ENCODE peak calls at places on chromosomes 4 and X, in six cellular contexts. One of them, this sample, is unnamed.

GRCh38 chrX:129577877-129578276 is 37.8 kb downstream of the OCRL start:
- DNase-seq in aorta: no peak
- DNase-seq in pancreas: no peak
- DNase-seq in fibroblast of lung: no peak
- DNase-seq in SK-N-SH: no peak
- DNase-seq in putamen: no peak
- DNase-seq in this sample: no peak

GRCh38 chr4:75630174-75630931 is at the start of gene CDKL2:
- DNase-seq in aorta: peak
- DNase-seq in pancreas: peak
- DNase-seq in fibroblast of lung: peak
- DNase-seq in SK-N-SH: peak
- DNase-seq in putamen: peak
- DNase-seq in this sample: peak

GRCh38 chr4:134393592-134393991 is 192.0 kb upstream of the PABPC4L start:
- DNase-seq in aorta: no peak
- DNase-seq in pancreas: no peak
- DNase-seq in fibroblast of lung: no peak
- DNase-seq in SK-N-SH: no peak
- DNase-seq in putamen: no peak
- DNase-seq in this sample: no peak

GRCh38 chr4:147638942-147639341 is 21.7 kb downstream of the TMEM184C start:
- DNase-seq in aorta: no peak
- DNase-seq in pancreas: no peak
- DNase-seq in fibroblast of lung: peak
- DNase-seq in SK-N-SH: no peak
- DNase-seq in putamen: no peak
- DNase-seq in this sample: no peak

GRCh38 chr4:158682071-158682470 is 10.0 kb downstream of the ETFDH start:
- DNase-seq in aorta: no peak
- DNase-seq in pancreas: no peak
- DNase-seq in fibroblast of lung: no peak
- DNase-seq in SK-N-SH: no peak
- DNase-seq in putamen: no peak
- DNase-seq in this sample: no peak

GRCh38 chr4:152220201-152220666 is 315.7 kb downstream of the FBXW7 start:
- DNase-seq in aorta: no peak
- DNase-seq in pancreas: no peak
- DNase-seq in fibroblast of lung: peak
- DNase-seq in SK-N-SH: no peak
- DNase-seq in putamen: no peak
- DNase-seq in this sample: no peak

GRCh38 chr4:124437853-124438495 is 274.6 kb downstream of the ANKRD50 start:
- DNase-seq in aorta: no peak
- DNase-seq in pancreas: no peak
- DNase-seq in fibroblast of lung: no peak
- DNase-seq in SK-N-SH: no peak
- DNase-seq in putamen: no peak
- DNase-seq in this sample: no peak

GRCh38 chr4:153222790-153223417 is 18.7 kb downstream of the TRIM2 start:
- DNase-seq in aorta: peak
- DNase-seq in pancreas: peak
- DNase-seq in fibroblast of lung: peak
- DNase-seq in SK-N-SH: peak
- DNase-seq in putamen: no peak
- DNase-seq in this sample: peak

GRCh38 chr4:184282251-184282713 is 64.6 kb upstream of the ENPP6 start:
- DNase-seq in aorta: no peak
- DNase-seq in pancreas: no peak
- DNase-seq in fibroblast of lung: no peak
- DNase-seq in SK-N-SH: no peak
- DNase-seq in putamen: no peak
- DNase-seq in this sample: peak

This sample was measured in left lobe of liver.